ENCODE peak calls at places on chromosomes 12 and 14, in eight cellular contexts. F, T, L, A, G, M, H and P are unnamed samples.

GRCh38 chr14:80587096-80587724 is 354.3 kb downstream of the CEP128 start:
- DNase-seq in L (no peak), G (peak; percentile 55), M (no peak), F (no peak), H (no peak), A (no peak), T (no peak), P (no peak)

GRCh38 chr12:132804426-132804861 is 24.2 kb downstream of the GOLGA3 start:
- DNase-seq in T (no peak), F (no peak), A (no peak), L (no peak), M (no peak), G (no peak), H (no peak), P (no peak)

GRCh38 chr12:4118017-4118510 is 155.5 kb upstream of the CCND2 start:
- DNase-seq in A (no peak), H (peak; percentile 51), G (peak; percentile 9), T (peak; percentile 71), L (no peak), F (peak; percentile 27), M (peak; percentile 53), P (no peak)

GRCh38 chr14:33163109-33163508 is 224.4 kb downstream of the NPAS3 start:
- DNase-seq in H (no peak), F (no peak), A (no peak), L (no peak), M (no peak), G (no peak), T (no peak), P (no peak)

GRCh38 chr12:52915637-52916036 is 10.8 kb upstream of the KRT8 start:
- DNase-seq in A (no peak), F (no peak), M (no peak), T (no peak), H (no peak), G (no peak), L (no peak), P (no peak)

GRCh38 chr12:92784795-92785562 is 82.2 kb downstream of the PLEKHG7 start:
- DNase-seq in L (no peak), T (no peak), A (peak; percentile 22), M (no peak), G (peak; percentile 71), H (peak; percentile 23), F (peak; percentile 55), P (no peak)

GRCh38 chr14:39342768-39343167 is 89.5 kb downstream of the FBXO33 start:
- DNase-seq in M (no peak), L (no peak), G (no peak), T (no peak), A (no peak), F (no peak), H (no peak), P (no peak)

GRCh38 chr14:37623552-37623951 is 28.1 kb downstream of the TTC6 start:
- DNase-seq in L (no peak), A (no peak), F (no peak), G (peak; percentile 90), M (no peak), H (no peak), T (no peak), P (no peak)

GRCh38 chr12:126685636-126686035 is 1581.3 kb upstream of the TMEM132C start:
- DNase-seq in L (no peak), G (no peak), A (no peak), M (no peak), H (no peak), T (no peak), F (no peak), P (no peak)

GRCh38 chr14:49594347-49595089 is 4.2 kb upstream of the LRR1 start:
- DNase-seq in F (peak; percentile 46), H (no peak), A (no peak), M (no peak), G (peak; percentile 81), L (no peak), T (peak; percentile 85), P (no peak)

GRCh38 chr12:1864456-1864855 is 44.1 kb downstream of the LRTM2 start:
- DNase-seq in T (peak; percentile 29), L (no peak), G (no peak), A (no peak), M (no peak), F (no peak), H (no peak), P (no peak)

GRCh38 chr14:33120341-33120740 is 181.7 kb downstream of the NPAS3 start:
- DNase-seq in L (no peak), T (no peak), G (peak; percentile 64), A (no peak), F (no peak), M (no peak), H (no peak), P (no peak)

GRCh38 chr12:15601210-15601800 is 187.9 kb downstream of the EPS8 start:
- DNase-seq in H (no peak), F (peak; percentile 39), M (no peak), T (no peak), G (peak; percentile 83), A (no peak), L (no peak), P (no peak)

GRCh38 chr14:74793506-74794155 is 30.5 kb downstream of the YLPM1 start:
- DNase-seq in T (no peak), G (peak; percentile 8), M (no peak), H (no peak), L (no peak), F (no peak), A (no peak), P (no peak)

GRCh38 chr14:79708991-79709390 is 502.3 kb downstream of the DIO2 start:
- DNase-seq in H (no peak), T (no peak), L (no peak), M (no peak), F (no peak), A (no peak), G (peak; percentile 18), P (no peak)

GRCh38 chr12:124692443-124692842 is 125.0 kb upstream of the NCOR2 start:
- DNase-seq in G (no peak), F (no peak), L (no peak), H (no peak), T (no peak), M (no peak), A (no peak), P (no peak)

DNA sequence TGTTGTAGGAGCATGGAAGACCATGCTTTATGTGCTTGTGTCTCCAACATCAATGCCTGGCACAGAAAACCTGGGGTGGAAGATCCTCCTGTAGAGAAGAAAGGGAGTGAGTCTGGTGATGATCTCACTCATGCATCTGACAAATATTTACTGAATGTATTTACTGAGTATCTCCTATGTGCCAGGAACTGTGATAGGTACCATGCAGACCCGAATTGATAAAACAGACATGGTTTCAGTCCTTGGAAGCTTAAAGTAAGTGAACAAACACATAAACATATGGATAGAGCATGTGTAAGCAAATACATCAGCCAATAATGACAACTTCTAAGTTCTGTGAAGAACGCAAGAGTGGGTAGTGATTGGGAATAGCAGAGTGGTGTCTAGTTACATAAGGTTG is 117.0 kb upstream of the CCDC198 start:
- DNase-seq in F (no peak), A (no peak), G (no peak), M (no peak), L (no peak), H (no peak), T (no peak), P (no peak)
- H3K27ac ChIP-seq in F (no peak overlapping the region), A (no peak overlapping the region), G (no peak overlapping the region), M (no peak overlapping the region), L (no peak overlapping the region), H (no peak overlapping the region), T (no peak overlapping the region), P (no peak overlapping the region)

GRCh38 chr12:109952160-109952858 is 43.9 kb downstream of the GIT2 start:
- DNase-seq in A (no peak), H (no peak), G (no peak), T (peak; percentile 62), M (no peak), L (no peak), F (no peak), P (peak; percentile 17)
- H3K27ac ChIP-seq in A (no peak overlapping the region), H (peak overlapping the region; percentile 77), G (peak overlapping the region; percentile 98), T (no peak overlapping the region), M (peak overlapping the region; percentile 86), L (peak overlapping the region; percentile 95), F (peak overlapping the region; percentile 99), P (no peak overlapping the region)

GRCh38 chr14:34223302-34224150 is 238.5 kb downstream of the SPTSSA start:
- DNase-seq in F (no peak), L (no peak), H (no peak), M (no peak), T (no peak), G (no peak), A (no peak), P (no peak)
- H3K27ac ChIP-seq in F (no peak overlapping the region), L (no peak overlapping the region), H (no peak overlapping the region), M (no peak overlapping the region), T (no peak overlapping the region), G (no peak overlapping the region), A (no peak overlapping the region), P (no peak overlapping the region)

DNA sequence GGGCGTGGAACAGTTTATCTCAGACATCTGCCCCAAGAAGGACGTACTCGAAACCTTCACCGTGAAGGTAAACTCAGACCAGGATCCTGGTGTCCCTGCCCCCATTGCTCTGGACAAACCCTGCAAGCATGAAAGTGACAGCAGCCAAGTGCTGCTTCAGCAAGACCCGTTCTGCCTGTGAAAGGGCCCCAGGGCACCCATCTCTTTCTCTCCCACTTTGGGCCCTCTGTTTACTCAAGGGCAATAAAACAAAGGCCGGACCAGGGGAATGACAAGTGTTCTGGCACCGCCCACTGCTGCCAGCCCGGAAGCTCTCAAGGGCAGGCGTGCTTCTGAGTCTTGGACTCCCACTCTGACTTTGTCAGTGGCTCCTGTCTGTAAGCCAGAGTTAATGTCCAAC is 35.3 kb downstream of the CD9 start:
- DNase-seq in M (no peak), H (no peak), T (peak; percentile 91), L (peak; percentile 37), A (no peak), G (no peak), F (no peak), P (no peak)
- H3K27ac ChIP-seq in M (peak overlapping the region; percentile 90), H (peak overlapping the region; percentile 96), T (no peak overlapping the region), L (no peak overlapping the region), A (peak overlapping the region; percentile 98), G (no peak overlapping the region), F (no peak overlapping the region), P (peak overlapping the region; percentile 96)

DNA sequence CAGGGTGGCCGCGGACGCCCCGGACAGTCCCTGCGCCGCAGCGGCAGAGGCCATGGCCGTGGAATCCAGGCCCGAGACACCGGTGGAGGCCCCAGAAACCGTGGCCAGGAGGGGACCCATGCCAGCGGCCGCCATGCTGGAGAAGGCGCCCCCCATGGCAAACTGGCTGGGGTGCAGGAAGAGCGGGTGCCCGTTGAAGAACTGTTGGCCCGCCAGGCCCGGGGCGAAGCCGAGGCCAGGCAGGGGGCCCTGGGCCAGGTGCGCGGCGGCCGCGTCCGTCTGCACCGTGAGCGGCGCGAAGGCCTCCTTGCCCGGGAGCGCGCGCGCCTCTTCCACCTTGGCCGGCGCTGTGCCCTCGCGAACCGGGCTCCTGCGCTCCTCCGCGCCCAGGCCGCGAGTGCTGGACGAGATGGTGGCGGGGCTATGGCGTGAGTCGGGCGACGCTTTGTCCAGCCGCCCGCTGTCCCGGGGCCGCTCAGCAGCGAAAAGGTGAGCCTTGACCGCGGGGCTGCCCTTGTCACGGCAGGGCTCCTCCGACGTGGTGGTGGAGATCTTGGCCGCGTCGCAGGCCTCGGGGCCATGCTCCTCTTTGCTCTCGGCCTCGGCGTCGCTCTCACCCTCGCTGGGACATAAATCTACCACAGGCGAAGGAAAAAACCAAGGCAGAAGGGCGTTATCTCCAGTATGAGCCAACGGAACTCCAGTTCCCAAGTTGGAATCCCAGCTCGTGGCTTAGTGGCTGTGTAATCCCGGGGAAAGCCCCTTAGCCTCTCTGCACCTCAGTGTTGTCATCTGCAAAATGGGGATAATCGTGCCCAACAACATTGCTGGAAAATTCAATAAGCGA is 9.6 kb downstream of the TBX3 start:
- DNase-seq in T (no peak), G (no peak), F (no peak), M (no peak), A (no peak), L (no peak), H (no peak), P (no peak)
- H3K27ac ChIP-seq in T (peak overlapping the region; percentile 86), G (no peak overlapping the region), F (peak overlapping the region; percentile 93), M (peak overlapping the region; percentile 74), A (no peak overlapping the region), L (no peak overlapping the region), H (no peak overlapping the region), P (no peak overlapping the region)